ENCODE peak calls at places on chromosomes 5 and 9, in eight cellular contexts. Z, V, B, A, T, J, S and Q are unnamed samples.

GRCh38 chr9:14062449-14063187 is 251.3 kb downstream of the NFIB start:
- DNase-seq in Z (peak), V (no peak), B (no peak), A (no peak), T (peak), J (peak), S (no peak), Q (peak)

GRCh38 chr5:75362474-75362975 is 25.5 kb downstream of the HMGCR start:
- DNase-seq in Z (no peak), V (no peak), B (no peak), A (no peak), T (no peak), J (no peak), S (no peak), Q (no peak)

GRCh38 chr5:17854901-17855300 is 220.6 kb downstream of the TAF11L14 start:
- DNase-seq in Z (no peak), V (no peak), B (no peak), A (no peak), T (no peak), J (no peak), S (no peak), Q (no peak)

GRCh38 chr5:134561871-134562296 is 36.4 kb downstream of the JADE2 start:
- DNase-seq in Z (peak), V (peak), B (no peak), A (no peak), T (no peak), J (peak), S (peak), Q (no peak)

GRCh38 chr5:146818790-146819189 is 59.8 kb downstream of the PPP2R2B start:
- DNase-seq in Z (no peak), V (no peak), B (no peak), A (no peak), T (no peak), J (no peak), S (no peak), Q (no peak)

GRCh38 chr9:70111641-70112236 is 68.1 kb downstream of the MAMDC2 start:
- DNase-seq in Z (no peak), V (peak), B (no peak), A (no peak), T (peak), J (peak), S (no peak), Q (no peak)

GRCh38 chr5:34697308-34698108 is 41.4 kb downstream of the RAI14 start:
- DNase-seq in Z (no peak), V (no peak), B (no peak), A (no peak), T (no peak), J (no peak), S (no peak), Q (no peak)

GRCh38 chr9:88533951-88534455 is 975 bp upstream of the NXNL2 start:
- DNase-seq in Z (peak), V (no peak), B (no peak), A (no peak), T (no peak), J (peak), S (peak), Q (no peak)

GRCh38 chr5:172361566-172362238 is 78.1 kb upstream of the UBTD2 start:
- DNase-seq in Z (peak), V (peak), B (no peak), A (peak), T (no peak), J (peak), S (peak), Q (no peak)

GRCh38 chr5:53418844-53419243 is 61.6 kb upstream of the FST start:
- DNase-seq in Z (peak), V (no peak), B (no peak), A (no peak), T (no peak), J (peak), S (no peak), Q (no peak)

GRCh38 chr5:72178910-72179815 is 71.9 kb downstream of the MAP1B start:
- DNase-seq in Z (peak), V (peak), B (peak), A (no peak), T (no peak), J (peak), S (peak), Q (no peak)

GRCh38 chr5:79791843-79792242 is 102.2 kb downstream of the CMYA5 start:
- DNase-seq in Z (no peak), V (no peak), B (no peak), A (no peak), T (no peak), J (no peak), S (no peak), Q (no peak)

GRCh38 chr9:20242767-20243166 is 379.5 kb downstream of the MLLT3 start:
- DNase-seq in Z (no peak), V (no peak), B (no peak), A (peak), T (no peak), J (peak), S (no peak), Q (no peak)

GRCh38 chr5:68264024-68264956 is 48.7 kb downstream of the PIK3R1 start:
- DNase-seq in Z (peak), V (no peak), B (peak), A (no peak), T (no peak), J (peak), S (no peak), Q (no peak)